ENCODE peak calls at places on chromosomes 7 and 10, in four cellular contexts. G, A, I and Z are unnamed samples.

GRCh38 chr10:123642293-123642692 is 23.9 kb upstream of the GPR26 start:
- DNase-seq in G (no peak), A (peak), I (no peak), Z (no peak)

GRCh38 chr10:105837951-105838350 is 1196.9 kb downstream of the SORCS3 start:
- DNase-seq in G (no peak), A (no peak), I (peak), Z (no peak)

GRCh38 chr10:59276133-59276532 is 86.2 kb downstream of the FAM13C start:
- DNase-seq in G (no peak), A (no peak), I (no peak), Z (no peak)

GRCh38 chr7:128215281-128215680 is 25.8 kb upstream of the LEP start:
- DNase-seq in G (no peak), A (peak), I (peak), Z (no peak)

GRCh38 chr10:104417629-104418292 is 64.1 kb downstream of the CFAP58 start:
- DNase-seq in G (no peak), A (no peak), I (peak), Z (no peak)

GRCh38 chr7:66597472-66597871 is 31.2 kb upstream of the KCTD7 start:
- DNase-seq in G (no peak), A (no peak), I (no peak), Z (no peak)

GRCh38 chr10:122504551-122504950 is 43.2 kb downstream of the HTRA1 start:
- DNase-seq in G (no peak), A (peak), I (peak), Z (no peak)

GRCh38 chr7:51356849-51357516 is 40.4 kb upstream of the COBL start:
- DNase-seq in G (no peak), A (no peak), I (no peak), Z (peak)

GRCh38 chr7:50834679-50835078 is 52.0 kb upstream of the GRB10 start:
- DNase-seq in G (no peak), A (no peak), I (no peak), Z (no peak)

GRCh38 chr10:118568327-118568848 is 27.1 kb downstream of the PRLHR start:
- DNase-seq in G (peak), A (peak), I (peak), Z (peak)

GRCh38 chr10:43942096-43942885 is 293.6 kb upstream of the ZNF32 start:
- DNase-seq in G (peak), A (no peak), I (no peak), Z (no peak)

GRCh38 chr10:42951486-42952251 is 125.2 kb upstream of the RET start:
- DNase-seq in G (peak), A (no peak), I (peak), Z (peak)

GRCh38 chr10:29850371-29850770 is 209.0 kb downstream of the JCAD start:
- DNase-seq in G (no peak), A (no peak), I (no peak), Z (no peak)

GRCh38 chr10:44056206-44056605 is 328.7 kb downstream of the CXCL12 start:
- DNase-seq in G (no peak), A (no peak), I (no peak), Z (no peak)

GRCh38 chr7:48964074-48964473 is 39.7 kb downstream of the CDC14C start:
- DNase-seq in G (peak), A (no peak), I (peak), Z (no peak)

GRCh38 chr7:16421333-16422099 is at the start of gene CRPPA:
- DNase-seq in G (peak), A (peak), I (peak), Z (peak)

GRCh38 chr7:111262293-111263116 is 171.6 kb downstream of the LRRN3 start:
- DNase-seq in G (no peak), A (no peak), I (no peak), Z (no peak)

GRCh38 chr10:116110736-116111135 is 162.3 kb downstream of the GFRA1 start:
- DNase-seq in G (no peak), A (no peak), I (no peak), Z (no peak)

GRCh38 chr7:155834486-155835048 is 22.3 kb upstream of the SHH start:
- DNase-seq in G (no peak), A (no peak), I (no peak), Z (no peak)

GRCh38 chr7:31043035-31043434 is 9.1 kb upstream of the ADCYAP1R1 start:
- DNase-seq in G (no peak), A (no peak), I (no peak), Z (peak)

GRCh38 chr7:45881280-45881758 is 7.0 kb upstream of the IGFBP1 start:
- DNase-seq in G (no peak), A (no peak), I (no peak), Z (no peak)

GRCh38 chr7:2125931-2126330 is 106.8 kb downstream of the MAD1L1 start:
- DNase-seq in G (no peak), A (no peak), I (no peak), Z (no peak)

GRCh38 chr7:77383333-77383740 is 32.8 kb downstream of the GSAP start:
- DNase-seq in G (no peak), A (peak), I (peak), Z (no peak)

GRCh38 chr10:51244739-51245138 is 170.5 kb downstream of the PRKG1 start:
- DNase-seq in G (peak), A (peak), I (peak), Z (peak)

GRCh38 chr10:34017281-34017680 is 682.8 kb upstream of the NRP1 start:
- DNase-seq in G (no peak), A (no peak), I (no peak), Z (no peak)
- TF ChIP-seq CTCF in G (no peak), A (peak), I (no peak), Z (no peak)

GRCh38 chr10:61960396-61961120 is 59.1 kb downstream of the ARID5B start:
- DNase-seq in G (no peak), A (no peak), I (no peak), Z (no peak)
- TF ChIP-seq CTCF in G (no peak), A (no peak), I (no peak), Z (no peak)

DNA sequence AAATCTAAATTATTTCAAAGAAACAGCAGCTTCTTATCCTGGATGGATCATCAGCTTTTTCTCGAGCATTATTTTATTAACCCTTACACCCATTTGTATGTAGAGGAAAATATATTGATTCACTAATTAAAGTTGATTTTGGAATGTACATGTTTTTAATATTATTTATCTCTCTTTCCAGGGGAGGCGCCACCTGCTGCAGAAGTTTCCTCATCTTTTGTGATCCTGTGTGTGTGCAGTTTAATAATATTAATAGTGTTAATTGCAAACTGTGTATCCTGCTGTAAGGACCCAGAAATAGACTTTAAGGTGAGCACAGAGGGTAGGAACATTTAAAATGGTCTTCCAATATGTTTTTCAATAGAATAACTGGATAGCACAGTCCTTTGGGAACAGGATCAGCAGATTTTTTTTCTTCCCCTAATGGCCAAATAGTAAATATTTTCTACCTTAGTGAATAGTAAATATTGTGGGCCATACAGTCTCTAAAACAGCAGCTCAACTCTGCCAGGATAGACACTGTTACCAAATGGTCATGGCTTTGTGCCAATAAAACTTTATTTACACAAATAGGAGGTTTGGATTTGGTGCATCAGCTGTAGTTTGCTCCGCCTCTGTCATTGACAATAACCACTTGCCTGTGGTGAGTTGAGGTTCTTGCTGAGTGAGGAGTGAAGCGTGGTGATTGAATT is 30.6 kb downstream of the LMTK2 start:
- DNase-seq in G (no peak), A (no peak), I (no peak), Z (no peak)
- TF ChIP-seq CTCF in G (no peak), A (peak), I (no peak), Z (no peak)

GRCh38 chr7:133973710-133974109 is 153.4 kb upstream of the LRGUK start:
- DNase-seq in G (no peak), A (no peak), I (no peak), Z (no peak)
- TF ChIP-seq CTCF in G (no peak), A (no peak), I (no peak), Z (no peak)

DNA sequence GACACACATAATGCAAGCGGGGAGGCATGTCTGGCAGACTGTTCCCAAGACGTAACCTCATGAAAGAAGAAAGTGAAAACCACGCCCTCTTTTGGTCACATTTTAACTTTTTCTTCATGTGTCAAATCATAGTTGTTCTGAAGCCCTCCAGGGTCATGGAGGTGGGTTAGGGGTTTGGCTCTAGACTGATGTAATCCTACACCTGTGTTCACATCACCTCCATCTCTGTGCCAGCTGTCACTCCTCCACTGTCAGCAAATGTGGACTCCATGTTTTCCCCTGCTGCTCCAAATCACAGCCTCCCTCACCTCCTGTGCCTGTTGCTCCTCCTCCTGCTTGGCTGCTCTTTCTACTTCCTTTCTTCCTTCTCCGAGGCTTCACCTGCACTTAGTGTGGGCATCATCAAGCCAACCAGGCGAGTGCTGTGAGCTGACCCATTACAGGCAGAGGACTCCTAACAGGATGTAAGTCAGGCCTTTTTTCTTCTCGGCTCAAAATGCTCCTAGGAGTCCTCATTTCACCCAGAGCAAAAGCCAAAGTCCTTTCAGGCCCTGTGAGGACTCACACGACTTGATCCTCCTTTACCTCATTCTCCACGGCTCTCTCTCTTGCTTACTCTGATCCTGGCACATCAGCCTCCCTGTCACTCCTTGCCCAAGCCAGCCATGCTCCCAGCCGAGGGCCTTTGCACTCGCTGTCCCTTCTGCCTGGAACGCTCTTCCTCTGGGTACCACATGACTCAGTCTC is 66.4 kb upstream of the IFRD1 start:
- DNase-seq in G (peak), A (no peak), I (peak), Z (no peak)
- TF ChIP-seq CTCF in G (peak), A (peak), I (no peak), Z (no peak)